ENCODE peak calls at places on chromosomes 2 and 18, in seven cellular contexts. One of them, this sample, is unnamed.

GRCh38 chr2:240737958-240738357 is 46.3 kb downstream of the AQP12A start:
- DNase-seq in HepG2: no peak
- DNase-seq in SK-N-SH: peak; percentile 58
- DNase-seq in HCT116: no peak
- DNase-seq in K562: no peak
- DNase-seq in GM12878: no peak
- DNase-seq in H1: no peak
- DNase-seq in this sample: no peak

GRCh38 chr2:72996152-72996502 is 75.4 kb downstream of the SFXN5 start:
- DNase-seq in HepG2: no peak
- DNase-seq in SK-N-SH: no peak
- DNase-seq in HCT116: no peak
- DNase-seq in K562: no peak
- DNase-seq in GM12878: no peak
- DNase-seq in H1: no peak
- DNase-seq in this sample: no peak

GRCh38 chr2:229269986-229270385 is 1.1 kb downstream of the PID1 start:
- DNase-seq in HepG2: no peak
- DNase-seq in SK-N-SH: no peak
- DNase-seq in HCT116: no peak
- DNase-seq in K562: no peak
- DNase-seq in GM12878: no peak
- DNase-seq in H1: no peak
- DNase-seq in this sample: no peak

GRCh38 chr18:23553887-23554286 is 32.4 kb downstream of the NPC1 start:
- DNase-seq in HepG2: no peak
- DNase-seq in SK-N-SH: no peak
- DNase-seq in HCT116: no peak
- DNase-seq in K562: no peak
- DNase-seq in GM12878: no peak
- DNase-seq in H1: no peak
- DNase-seq in this sample: no peak

GRCh38 chr2:9211496-9211895 is 4.9 kb downstream of the ASAP2 start:
- DNase-seq in HepG2: no peak
- DNase-seq in SK-N-SH: no peak
- DNase-seq in HCT116: no peak
- DNase-seq in K562: no peak
- DNase-seq in GM12878: no peak
- DNase-seq in H1: no peak
- DNase-seq in this sample: no peak

GRCh38 chr2:33859791-33860461 is 260.8 kb upstream of the FAM98A start:
- DNase-seq in HepG2: no peak
- DNase-seq in SK-N-SH: no peak
- DNase-seq in HCT116: no peak
- DNase-seq in K562: no peak
- DNase-seq in GM12878: no peak
- DNase-seq in H1: no peak
- DNase-seq in this sample: no peak

GRCh38 chr2:213150315-213150951 is 979 bp downstream of the IKZF2 start:
- DNase-seq in HepG2: no peak
- DNase-seq in SK-N-SH: no peak
- DNase-seq in HCT116: no peak
- DNase-seq in K562: no peak
- DNase-seq in GM12878: no peak
- DNase-seq in H1: no peak
- DNase-seq in this sample: peak; percentile 51

GRCh38 chr18:54845788-54846187 is 17.5 kb downstream of the RAB27B start:
- DNase-seq in HepG2: no peak
- DNase-seq in SK-N-SH: no peak
- DNase-seq in HCT116: no peak
- DNase-seq in K562: no peak
- DNase-seq in GM12878: no peak
- DNase-seq in H1: no peak
- DNase-seq in this sample: no peak

GRCh38 chr2:227623225-227623624 is 5.9 kb downstream of the SCYGR4 start:
- DNase-seq in HepG2: no peak
- DNase-seq in SK-N-SH: no peak
- DNase-seq in HCT116: no peak
- DNase-seq in K562: no peak
- DNase-seq in GM12878: no peak
- DNase-seq in H1: no peak
- DNase-seq in this sample: no peak

GRCh38 chr2:222468338-222468737 is 44.0 kb downstream of the SGPP2 start:
- DNase-seq in HepG2: peak; percentile 27
- DNase-seq in SK-N-SH: peak; percentile 36
- DNase-seq in HCT116: no peak
- DNase-seq in K562: no peak
- DNase-seq in GM12878: no peak
- DNase-seq in H1: no peak
- DNase-seq in this sample: no peak

GRCh38 chr2:36461039-36461681 is 105.6 kb downstream of the CRIM1 start:
- DNase-seq in HepG2: peak; percentile 46
- DNase-seq in SK-N-SH: no peak
- DNase-seq in HCT116: peak; percentile 60
- DNase-seq in K562: no peak
- DNase-seq in GM12878: peak; percentile 9
- DNase-seq in H1: no peak
- DNase-seq in this sample: no peak

GRCh38 chr2:222823183-222823915 is 37.5 kb upstream of the ACSL3 start:
- DNase-seq in HepG2: no peak
- DNase-seq in SK-N-SH: no peak
- DNase-seq in HCT116: no peak
- DNase-seq in K562: no peak
- DNase-seq in GM12878: no peak
- DNase-seq in H1: no peak
- DNase-seq in this sample: no peak

GRCh38 chr2:241136661-241137260 is 12.5 kb downstream of the PASK start:
- DNase-seq in HepG2: no peak
- DNase-seq in SK-N-SH: no peak
- DNase-seq in HCT116: no peak
- DNase-seq in K562: no peak
- DNase-seq in GM12878: no peak
- DNase-seq in H1: no peak
- DNase-seq in this sample: no peak

GRCh38 chr2:21042958-21043743 is 722 bp downstream of the APOB start:
- DNase-seq in HepG2: peak; percentile 98
- DNase-seq in SK-N-SH: peak; percentile 91
- DNase-seq in HCT116: peak; percentile 8
- DNase-seq in K562: peak; percentile 74
- DNase-seq in GM12878: no peak
- DNase-seq in H1: peak; percentile 38
- DNase-seq in this sample: peak; percentile 26
- TF ChIP-seq JUND in HepG2: peak; percentile 80
- TF ChIP-seq JUND in SK-N-SH: no peak
- TF ChIP-seq JUND in HCT116: no peak
- TF ChIP-seq JUND in K562: no peak
- TF ChIP-seq JUND in GM12878: no peak
- TF ChIP-seq JUND in H1: no peak
- TF ChIP-seq JUND in this sample: no peak

GRCh38 chr2:10658041-10658913 is 31.5 kb downstream of the NOL10 start:
- DNase-seq in HepG2: no peak
- DNase-seq in SK-N-SH: no peak
- DNase-seq in HCT116: peak; percentile 29
- DNase-seq in K562: no peak
- DNase-seq in GM12878: no peak
- DNase-seq in H1: no peak
- DNase-seq in this sample: no peak

GRCh38 chr2:10655841-10656225 is 33.9 kb downstream of the NOL10 start:
- DNase-seq in HepG2: no peak
- DNase-seq in SK-N-SH: no peak
- DNase-seq in HCT116: no peak
- DNase-seq in K562: no peak
- DNase-seq in GM12878: no peak
- DNase-seq in H1: no peak
- DNase-seq in this sample: no peak

GRCh38 chr2:10658914-10659257 is 30.9 kb downstream of the NOL10 start:
- DNase-seq in HepG2: no peak
- DNase-seq in SK-N-SH: no peak
- DNase-seq in HCT116: no peak
- DNase-seq in K562: no peak
- DNase-seq in GM12878: no peak
- DNase-seq in H1: no peak
- DNase-seq in this sample: no peak

GRCh38 chr2:10654069-10654468 is 35.7 kb downstream of the NOL10 start:
- DNase-seq in HepG2: no peak
- DNase-seq in SK-N-SH: no peak
- DNase-seq in HCT116: peak; percentile 76
- DNase-seq in K562: no peak
- DNase-seq in GM12878: no peak
- DNase-seq in H1: no peak
- DNase-seq in this sample: no peak

DNA sequence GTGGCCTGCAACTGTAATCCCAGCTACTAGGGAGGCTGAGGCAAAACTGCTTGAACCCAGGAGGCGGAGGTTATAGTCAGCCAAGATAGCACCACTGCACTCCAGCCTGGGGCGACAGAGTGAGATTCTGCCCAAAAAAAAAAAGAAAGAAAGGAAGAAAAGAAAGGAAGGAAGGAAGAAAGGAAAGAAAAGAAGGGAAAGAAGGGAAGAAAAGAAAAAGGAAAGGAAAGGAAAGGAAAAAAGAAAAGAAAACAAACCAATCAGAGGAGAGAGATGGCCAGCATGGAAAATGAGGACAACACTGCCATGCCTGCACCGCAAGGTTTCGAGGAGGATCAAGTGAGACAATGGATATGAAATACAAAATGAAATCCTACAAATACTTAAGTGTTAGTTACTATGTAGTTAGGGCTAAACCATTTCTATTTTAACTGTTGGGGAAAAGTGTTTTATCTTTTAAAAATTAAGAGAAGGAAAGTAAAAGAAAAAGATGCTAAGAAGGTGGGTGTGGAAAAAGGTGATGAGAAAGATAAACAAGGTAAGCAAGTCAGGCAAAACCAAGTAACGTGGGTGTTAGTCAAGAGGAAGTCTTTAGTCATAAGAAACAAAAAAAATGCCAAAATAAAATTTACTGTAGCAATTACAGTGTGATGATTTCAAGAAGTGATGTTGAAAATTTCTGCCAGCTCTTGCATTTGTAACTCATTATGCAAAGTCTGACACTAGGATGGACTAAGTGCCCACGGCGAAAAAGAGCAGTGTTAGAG is 34.5 kb downstream of the NOL10 start:
- DNase-seq in HepG2: no peak
- DNase-seq in SK-N-SH: no peak
- DNase-seq in HCT116: no peak
- DNase-seq in K562: no peak
- DNase-seq in GM12878: no peak
- DNase-seq in H1: no peak
- DNase-seq in this sample: no peak
- TF ChIP-seq JUND in HepG2: no peak
- TF ChIP-seq JUND in SK-N-SH: no peak
- TF ChIP-seq JUND in HCT116: no peak
- TF ChIP-seq JUND in K562: no peak
- TF ChIP-seq JUND in GM12878: no peak
- TF ChIP-seq JUND in H1: no peak
- TF ChIP-seq JUND in this sample: no peak

GRCh38 chr2:45813003-45813601 is 161.6 kb downstream of the PRKCE start:
- DNase-seq in HepG2: no peak
- DNase-seq in SK-N-SH: peak; percentile 56
- DNase-seq in HCT116: no peak
- DNase-seq in K562: no peak
- DNase-seq in GM12878: no peak
- DNase-seq in H1: no peak
- DNase-seq in this sample: no peak

GRCh38 chr2:45814951-45815621 is 163.6 kb downstream of the PRKCE start:
- DNase-seq in HepG2: no peak
- DNase-seq in SK-N-SH: no peak
- DNase-seq in HCT116: no peak
- DNase-seq in K562: no peak
- DNase-seq in GM12878: no peak
- DNase-seq in H1: no peak
- DNase-seq in this sample: no peak

GRCh38 chr2:45820048-45820447 is 168.6 kb downstream of the PRKCE start:
- DNase-seq in HepG2: no peak
- DNase-seq in SK-N-SH: no peak
- DNase-seq in HCT116: no peak
- DNase-seq in K562: no peak
- DNase-seq in GM12878: no peak
- DNase-seq in H1: no peak
- DNase-seq in this sample: no peak

GRCh38 chr2:45814528-45814927 is 163.1 kb downstream of the PRKCE start:
- DNase-seq in HepG2: no peak
- DNase-seq in SK-N-SH: no peak
- DNase-seq in HCT116: no peak
- DNase-seq in K562: no peak
- DNase-seq in GM12878: no peak
- DNase-seq in H1: no peak
- DNase-seq in this sample: no peak

DNA sequence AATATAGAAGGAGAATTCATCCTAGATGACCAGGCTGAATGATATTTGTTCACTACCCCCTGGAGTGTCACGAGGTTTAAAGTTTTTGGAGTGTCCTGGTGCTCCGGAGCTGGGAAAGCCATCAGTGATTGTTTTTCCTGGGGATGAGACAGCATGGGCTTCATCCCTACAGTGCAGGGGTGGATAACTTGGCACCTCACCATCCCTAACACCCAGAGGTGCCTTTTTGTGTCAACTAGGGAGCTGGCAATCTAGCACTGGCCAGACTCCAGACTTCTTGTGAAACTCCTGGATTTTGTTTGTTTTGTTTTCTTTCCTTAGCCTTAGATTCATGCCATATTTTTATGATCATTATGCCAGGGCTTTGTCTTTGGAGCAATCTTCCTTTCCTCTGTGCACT is 164.8 kb downstream of the PRKCE start:
- DNase-seq in HepG2: no peak
- DNase-seq in SK-N-SH: no peak
- DNase-seq in HCT116: no peak
- DNase-seq in K562: no peak
- DNase-seq in GM12878: no peak
- DNase-seq in H1: no peak
- DNase-seq in this sample: peak; percentile 56
- TF ChIP-seq JUND in HepG2: no peak
- TF ChIP-seq JUND in SK-N-SH: no peak
- TF ChIP-seq JUND in HCT116: no peak
- TF ChIP-seq JUND in K562: no peak
- TF ChIP-seq JUND in GM12878: no peak
- TF ChIP-seq JUND in H1: no peak
- TF ChIP-seq JUND in this sample: no peak

GRCh38 chr2:134300585-134300984 is 46.7 kb downstream of the MGAT5 start:
- DNase-seq in HepG2: peak; percentile 16
- DNase-seq in SK-N-SH: no peak
- DNase-seq in HCT116: no peak
- DNase-seq in K562: no peak
- DNase-seq in GM12878: no peak
- DNase-seq in H1: no peak
- DNase-seq in this sample: no peak

GRCh38 chr2:134304726-134305509 is 51.0 kb downstream of the MGAT5 start:
- DNase-seq in HepG2: no peak
- DNase-seq in SK-N-SH: no peak
- DNase-seq in HCT116: no peak
- DNase-seq in K562: no peak
- DNase-seq in GM12878: no peak
- DNase-seq in H1: no peak
- DNase-seq in this sample: no peak

GRCh38 chr2:134299334-134299733 is 45.5 kb downstream of the MGAT5 start:
- DNase-seq in HepG2: no peak
- DNase-seq in SK-N-SH: no peak
- DNase-seq in HCT116: no peak
- DNase-seq in K562: no peak
- DNase-seq in GM12878: no peak
- DNase-seq in H1: no peak
- DNase-seq in this sample: no peak

GRCh38 chr2:134306521-134306920 is 52.6 kb downstream of the MGAT5 start:
- DNase-seq in HepG2: no peak
- DNase-seq in SK-N-SH: no peak
- DNase-seq in HCT116: no peak
- DNase-seq in K562: no peak
- DNase-seq in GM12878: no peak
- DNase-seq in H1: no peak
- DNase-seq in this sample: no peak

GRCh38 chr2:134301099-134301970 is 47.5 kb downstream of the MGAT5 start:
- DNase-seq in HepG2: no peak
- DNase-seq in SK-N-SH: no peak
- DNase-seq in HCT116: no peak
- DNase-seq in K562: no peak
- DNase-seq in GM12878: no peak
- DNase-seq in H1: no peak
- DNase-seq in this sample: no peak
- TF ChIP-seq JUND in HepG2: no peak
- TF ChIP-seq JUND in SK-N-SH: peak; percentile 28
- TF ChIP-seq JUND in HCT116: no peak
- TF ChIP-seq JUND in K562: peak; percentile 48
- TF ChIP-seq JUND in GM12878: no peak
- TF ChIP-seq JUND in H1: no peak
- TF ChIP-seq JUND in this sample: no peak

This sample was measured in T47D.